ENCODE peak calls at places on chromosomes 4 and X, in four cellular contexts. X is BJ; W is kidney glomerular epithelial cell; K is activated CD8-positive, alpha-beta memory T cell treated with anti-CD3 and anti-CD28 coated beads for 48 hours. D is an unnamed sample.

GRCh38 chr4:118361192-118361591 is 8.4 kb upstream of the PRSS12 start:
- DNase-seq in K (no peak), X (no peak), W (no peak), D (no peak)

GRCh38 chr4:188127157-188127874 is 11.9 kb upstream of the TRIML1 start:
- DNase-seq in W (peak; percentile 76), X (peak; percentile 53), K (no peak), D (peak; percentile 73)

GRCh38 chrX:24147165-24147564 is 2.4 kb upstream of the ZFX start:
- DNase-seq in X (no peak), K (no peak), W (peak; percentile 5), D (no peak)

GRCh38 chr4:128525387-128525786 is 237.8 kb upstream of the PGRMC2 start:
- DNase-seq in W (no peak), K (no peak), X (no peak), D (no peak)

GRCh38 chrX:80216086-80216485 is 201.5 kb downstream of the TBX22 start:
- DNase-seq in W (no peak), X (no peak), K (no peak), D (peak; percentile 4)

GRCh38 chr4:40471923-40472322 is 136.8 kb downstream of the CHRNA9 start:
- DNase-seq in X (no peak), K (no peak), W (peak; percentile 23), D (no peak)

GRCh38 chr4:176534566-176534965 is 214.8 kb downstream of the SPCS3 start:
- DNase-seq in W (peak; percentile 18), K (no peak), X (peak; percentile 52), D (peak; percentile 68)

GRCh38 chr4:24473309-24473721 is 111.0 kb downstream of the DHX15 start:
- DNase-seq in K (no peak), X (no peak), W (peak; percentile 26), D (peak; percentile 42)

GRCh38 chr4:47855350-47855749 is 17.5 kb upstream of the CORIN start:
- DNase-seq in W (no peak), X (peak; percentile 81), K (no peak), D (no peak)

GRCh38 chr4:86757468-86757867 is 91.7 kb downstream of the SLC10A6 start:
- DNase-seq in K (no peak), W (no peak), X (no peak), D (no peak)

GRCh38 chrX:40531056-40531826 is 49.5 kb upstream of the ATP6AP2 start:
- DNase-seq in K (no peak), X (no peak), W (no peak), D (no peak)

GRCh38 chrX:35711281-35711680 is 86.9 kb upstream of the MAGEB16 start:
- DNase-seq in W (no peak), K (no peak), X (no peak), D (no peak)

GRCh38 chr4:128517739-128518510 is 230.3 kb upstream of the PGRMC2 start:
- DNase-seq in X (peak; percentile 89), K (no peak), W (peak; percentile 93), D (peak; percentile 89)

GRCh38 chrX:123513585-123514278 is 219.1 kb downstream of the THOC2 start:
- DNase-seq in K (no peak), X (no peak), W (no peak), D (peak; percentile 0)

GRCh38 chrX:17374619-17375360 is at the start of gene NHS:
- DNase-seq in K (no peak), W (peak; percentile 49), X (no peak), D (peak; percentile 76)

GRCh38 chr4:118954246-118954645 is 65.6 kb downstream of the SYNPO2 start:
- DNase-seq in W (no peak), K (no peak), X (no peak), D (peak; percentile 66)

GRCh38 chr4:114040319-114041116 is 61.1 kb upstream of the ARSJ start:
- DNase-seq in W (no peak), K (no peak), X (no peak), D (no peak)

GRCh38 chr4:54217642-54218486 is 11.2 kb upstream of the PDGFRA start:
- DNase-seq in X (peak; percentile 72), W (peak; percentile 73), K (no peak), D (peak; percentile 70)

GRCh38 chr4:7838136-7838782 is 101.4 kb downstream of the AFAP1 start:
- DNase-seq in W (no peak), X (no peak), K (no peak), D (no peak)

GRCh38 chr4:65719635-65720034 is 49.3 kb upstream of the EPHA5 start:
- DNase-seq in X (no peak), K (no peak), W (no peak), D (no peak)

GRCh38 chr4:78162821-78163220 is 105.7 kb downstream of the FRAS1 start:
- DNase-seq in X (no peak), K (no peak), W (no peak), D (no peak)

GRCh38 chr4:105605493-105605892 is 53.1 kb downstream of the ARHGEF38 start:
- DNase-seq in W (peak; percentile 59), K (no peak), X (no peak), D (no peak)

GRCh38 chr4:98745372-98745771 is 87.0 kb upstream of the TSPAN5 start:
- DNase-seq in K (no peak), W (no peak), X (no peak), D (peak; percentile 23)

GRCh38 chrX:38999967-39000745 is 198.9 kb downstream of the MID1IP1 start:
- DNase-seq in K (no peak), X (peak; percentile 59), W (no peak), D (no peak)

GRCh38 chrX:153970398-153971123 is 1.1 kb downstream of the HCFC1 start:
- DNase-seq in W (no peak), X (no peak), K (no peak), D (peak; percentile 31)

GRCh38 chr4:20997886-20998285 is 297.6 kb downstream of the PACRGL start:
- DNase-seq in X (no peak), W (no peak), K (no peak), D (no peak)

GRCh38 chrX:18032486-18033221 is 171.6 kb upstream of the RAI2 start:
- DNase-seq in W (no peak), X (no peak), K (no peak), D (no peak)

GRCh38 chrX:39935414-39936064 is 162.2 kb downstream of the BCOR start:
- DNase-seq in W (no peak), X (no peak), K (no peak), D (no peak)

GRCh38 chr4:61753739-61754138 is 553.6 kb downstream of the ADGRL3 start:
- DNase-seq in K (no peak), W (no peak), X (no peak), D (no peak)

GRCh38 chrX:38929966-38930421 is 128.7 kb downstream of the MID1IP1 start:
- DNase-seq in K (no peak), W (no peak), X (peak; percentile 60), D (no peak)

GRCh38 chr4:184262901-184263300 is 45.2 kb upstream of the ENPP6 start:
- DNase-seq in W (no peak), X (no peak), K (no peak), D (no peak)

GRCh38 chrX:154373340-154374306 is 811 bp downstream of the FLNA start:
- DNase-seq in K (no peak), X (peak; percentile 40), W (peak; percentile 32), D (peak; percentile 74)

GRCh38 chrX:38279188-38279587 is 48.1 kb downstream of the RPGR start:
- DNase-seq in W (no peak), K (no peak), X (no peak), D (no peak)

GRCh38 chrX:147565239-147565638 is 346.5 kb upstream of the FMR1 start:
- DNase-seq in W (no peak), K (no peak), X (no peak), D (no peak)

GRCh38 chr4:78650106-78651021 is 98.8 kb downstream of the ANXA3 start:
- DNase-seq in X (peak; percentile 67), W (peak; percentile 29), K (no peak), D (no peak)

GRCh38 chrX:67725471-67725870 is 181.7 kb downstream of the AR start:
- DNase-seq in X (no peak), K (no peak), W (no peak), D (no peak)

D was measured in ACHN.